ENCODE peak calls at places on chromosomes 11 and 22, in ten cellular contexts. One of them, this sample, is unnamed.

GRCh38 chr11:122491486-122491885 is 164.0 kb upstream of the UBASH3B start:
- DNase-seq in heart left ventricle: no peak
- DNase-seq in OCI-LY7: no peak
- DNase-seq in left lung: no peak
- DNase-seq in tibial artery: no peak
- DNase-seq in CD8-positive, alpha-beta T cell: no peak
- DNase-seq in A549: no peak
- DNase-seq in lower lobe of right lung: no peak
- DNase-seq in fibroblast of pulmonary artery: peak
- DNase-seq in type B pancreatic cell: no peak
- DNase-seq in this sample: no peak

GRCh38 chr22:50627452-50627913 is 469 bp downstream of the ARSA start:
- DNase-seq in heart left ventricle: no peak
- DNase-seq in OCI-LY7: peak
- DNase-seq in left lung: peak
- DNase-seq in tibial artery: no peak
- DNase-seq in CD8-positive, alpha-beta T cell: no peak
- DNase-seq in A549: no peak
- DNase-seq in lower lobe of right lung: no peak
- DNase-seq in fibroblast of pulmonary artery: no peak
- DNase-seq in type B pancreatic cell: no peak
- DNase-seq in this sample: no peak

GRCh38 chr11:77589181-77589520 is 602 bp upstream of the AQP11 start:
- DNase-seq in heart left ventricle: no peak
- DNase-seq in OCI-LY7: no peak
- DNase-seq in left lung: no peak
- DNase-seq in tibial artery: no peak
- DNase-seq in CD8-positive, alpha-beta T cell: no peak
- DNase-seq in A549: no peak
- DNase-seq in lower lobe of right lung: no peak
- DNase-seq in fibroblast of pulmonary artery: peak
- DNase-seq in type B pancreatic cell: no peak
- DNase-seq in this sample: no peak

GRCh38 chr22:50318356-50318697 is 8.5 kb downstream of the DENND6B start:
- DNase-seq in heart left ventricle: no peak
- DNase-seq in OCI-LY7: no peak
- DNase-seq in left lung: no peak
- DNase-seq in tibial artery: no peak
- DNase-seq in CD8-positive, alpha-beta T cell: no peak
- DNase-seq in A549: no peak
- DNase-seq in lower lobe of right lung: no peak
- DNase-seq in fibroblast of pulmonary artery: no peak
- DNase-seq in type B pancreatic cell: no peak
- DNase-seq in this sample: no peak

GRCh38 chr11:75203641-75204011 is 36.9 kb upstream of the TPBGL start:
- DNase-seq in heart left ventricle: no peak
- DNase-seq in OCI-LY7: no peak
- DNase-seq in left lung: no peak
- DNase-seq in tibial artery: peak
- DNase-seq in CD8-positive, alpha-beta T cell: no peak
- DNase-seq in A549: no peak
- DNase-seq in lower lobe of right lung: no peak
- DNase-seq in fibroblast of pulmonary artery: no peak
- DNase-seq in type B pancreatic cell: no peak
- DNase-seq in this sample: no peak

GRCh38 chr11:46352063-46352841 is 5.0 kb downstream of the DGKZ start:
- DNase-seq in heart left ventricle: peak
- DNase-seq in OCI-LY7: peak
- DNase-seq in left lung: peak
- DNase-seq in tibial artery: no peak
- DNase-seq in CD8-positive, alpha-beta T cell: peak
- DNase-seq in A549: no peak
- DNase-seq in lower lobe of right lung: no peak
- DNase-seq in fibroblast of pulmonary artery: peak
- DNase-seq in type B pancreatic cell: no peak
- DNase-seq in this sample: no peak

GRCh38 chr11:63738720-63739360 is 29.7 kb downstream of the ZFTA start:
- DNase-seq in heart left ventricle: no peak
- DNase-seq in OCI-LY7: peak
- DNase-seq in left lung: no peak
- DNase-seq in tibial artery: peak
- DNase-seq in CD8-positive, alpha-beta T cell: peak
- DNase-seq in A549: peak
- DNase-seq in lower lobe of right lung: peak
- DNase-seq in fibroblast of pulmonary artery: peak
- DNase-seq in type B pancreatic cell: no peak
- DNase-seq in this sample: no peak

GRCh38 chr22:36775589-36775965 is 342 bp downstream of the IFT27 start:
- DNase-seq in heart left ventricle: no peak
- DNase-seq in OCI-LY7: peak
- DNase-seq in left lung: no peak
- DNase-seq in tibial artery: no peak
- DNase-seq in CD8-positive, alpha-beta T cell: no peak
- DNase-seq in A549: no peak
- DNase-seq in lower lobe of right lung: peak
- DNase-seq in fibroblast of pulmonary artery: peak
- DNase-seq in type B pancreatic cell: no peak
- DNase-seq in this sample: no peak

GRCh38 chr22:26466196-26466595 is 17.4 kb downstream of the HPS4 start:
- DNase-seq in heart left ventricle: no peak
- DNase-seq in OCI-LY7: no peak
- DNase-seq in left lung: no peak
- DNase-seq in tibial artery: peak
- DNase-seq in CD8-positive, alpha-beta T cell: no peak
- DNase-seq in A549: no peak
- DNase-seq in lower lobe of right lung: no peak
- DNase-seq in fibroblast of pulmonary artery: no peak
- DNase-seq in type B pancreatic cell: no peak
- DNase-seq in this sample: no peak
- TF ChIP-seq CTCF in heart left ventricle: no peak
- TF ChIP-seq CTCF in OCI-LY7: no peak
- TF ChIP-seq CTCF in left lung: no peak
- TF ChIP-seq CTCF in tibial artery: no peak
- TF ChIP-seq CTCF in CD8-positive, alpha-beta T cell: no peak
- TF ChIP-seq CTCF in A549: no peak
- TF ChIP-seq CTCF in lower lobe of right lung: no peak
- TF ChIP-seq CTCF in fibroblast of pulmonary artery: no peak
- TF ChIP-seq CTCF in type B pancreatic cell: no peak
- TF ChIP-seq CTCF in this sample: peak

GRCh38 chr11:35272391-35272821 is 133.4 kb downstream of the CD44 start:
- DNase-seq in heart left ventricle: no peak
- DNase-seq in OCI-LY7: no peak
- DNase-seq in left lung: no peak
- DNase-seq in tibial artery: no peak
- DNase-seq in CD8-positive, alpha-beta T cell: peak
- DNase-seq in A549: no peak
- DNase-seq in lower lobe of right lung: no peak
- DNase-seq in fibroblast of pulmonary artery: no peak
- DNase-seq in type B pancreatic cell: no peak
- DNase-seq in this sample: no peak
- TF ChIP-seq CTCF in heart left ventricle: no peak
- TF ChIP-seq CTCF in OCI-LY7: no peak
- TF ChIP-seq CTCF in left lung: no peak
- TF ChIP-seq CTCF in tibial artery: no peak
- TF ChIP-seq CTCF in CD8-positive, alpha-beta T cell: no peak
- TF ChIP-seq CTCF in A549: no peak
- TF ChIP-seq CTCF in lower lobe of right lung: no peak
- TF ChIP-seq CTCF in fibroblast of pulmonary artery: no peak
- TF ChIP-seq CTCF in type B pancreatic cell: no peak
- TF ChIP-seq CTCF in this sample: no peak

DNA sequence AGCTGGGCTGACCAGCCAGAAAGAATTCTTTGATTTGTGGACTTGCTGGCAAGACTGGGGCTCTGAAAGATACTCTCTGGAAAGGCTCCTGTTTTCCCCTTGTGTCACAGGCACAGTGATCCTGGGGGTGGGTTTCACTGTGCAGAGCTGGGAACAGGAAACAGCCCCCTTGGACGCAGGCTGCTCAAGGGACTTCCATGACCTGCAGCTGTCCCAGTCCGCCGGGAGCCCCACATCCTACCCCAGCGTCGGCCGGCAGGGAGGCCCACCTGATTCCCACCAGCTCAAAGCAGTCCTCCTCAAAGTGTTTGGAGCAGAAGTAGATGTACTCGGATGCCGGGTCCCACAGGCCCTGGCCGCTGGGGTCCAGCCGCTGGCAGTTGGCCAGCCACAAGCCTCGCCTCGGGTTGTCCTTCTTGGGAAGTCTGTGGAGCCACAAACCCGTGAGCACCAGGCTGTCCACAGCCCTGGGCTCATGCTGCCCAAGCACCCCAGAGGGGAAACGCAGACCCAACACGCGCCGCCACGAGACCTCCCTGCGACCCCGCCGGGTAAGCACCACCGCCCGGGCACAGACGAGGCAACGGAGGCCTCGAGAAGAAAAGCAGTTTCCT is 824 bp downstream of the THAP7 start:
- DNase-seq in heart left ventricle: no peak
- DNase-seq in OCI-LY7: no peak
- DNase-seq in left lung: no peak
- DNase-seq in tibial artery: no peak
- DNase-seq in CD8-positive, alpha-beta T cell: no peak
- DNase-seq in A549: no peak
- DNase-seq in lower lobe of right lung: no peak
- DNase-seq in fibroblast of pulmonary artery: no peak
- DNase-seq in type B pancreatic cell: no peak
- DNase-seq in this sample: no peak
- TF ChIP-seq CTCF in heart left ventricle: no peak
- TF ChIP-seq CTCF in OCI-LY7: no peak
- TF ChIP-seq CTCF in left lung: no peak
- TF ChIP-seq CTCF in tibial artery: no peak
- TF ChIP-seq CTCF in CD8-positive, alpha-beta T cell: no peak
- TF ChIP-seq CTCF in A549: no peak
- TF ChIP-seq CTCF in lower lobe of right lung: no peak
- TF ChIP-seq CTCF in fibroblast of pulmonary artery: no peak
- TF ChIP-seq CTCF in type B pancreatic cell: no peak
- TF ChIP-seq CTCF in this sample: no peak

GRCh38 chr11:45238724-45239123 is 47.4 kb downstream of the SYT13 start:
- DNase-seq in heart left ventricle: no peak
- DNase-seq in OCI-LY7: no peak
- DNase-seq in left lung: no peak
- DNase-seq in tibial artery: peak
- DNase-seq in CD8-positive, alpha-beta T cell: no peak
- DNase-seq in A549: peak
- DNase-seq in lower lobe of right lung: no peak
- DNase-seq in fibroblast of pulmonary artery: peak
- DNase-seq in type B pancreatic cell: no peak
- DNase-seq in this sample: no peak

GRCh38 chr11:45237666-45238348 is 48.3 kb downstream of the SYT13 start:
- DNase-seq in heart left ventricle: no peak
- DNase-seq in OCI-LY7: no peak
- DNase-seq in left lung: no peak
- DNase-seq in tibial artery: peak
- DNase-seq in CD8-positive, alpha-beta T cell: no peak
- DNase-seq in A549: no peak
- DNase-seq in lower lobe of right lung: no peak
- DNase-seq in fibroblast of pulmonary artery: no peak
- DNase-seq in type B pancreatic cell: no peak
- DNase-seq in this sample: no peak

GRCh38 chr11:45234306-45235006 is 51.7 kb downstream of the SYT13 start:
- DNase-seq in heart left ventricle: no peak
- DNase-seq in OCI-LY7: no peak
- DNase-seq in left lung: peak
- DNase-seq in tibial artery: peak
- DNase-seq in CD8-positive, alpha-beta T cell: no peak
- DNase-seq in A549: no peak
- DNase-seq in lower lobe of right lung: no peak
- DNase-seq in fibroblast of pulmonary artery: no peak
- DNase-seq in type B pancreatic cell: no peak
- DNase-seq in this sample: no peak

GRCh38 chr11:45243931-45244330 is 42.2 kb downstream of the SYT13 start:
- DNase-seq in heart left ventricle: no peak
- DNase-seq in OCI-LY7: no peak
- DNase-seq in left lung: peak
- DNase-seq in tibial artery: peak
- DNase-seq in CD8-positive, alpha-beta T cell: no peak
- DNase-seq in A549: no peak
- DNase-seq in lower lobe of right lung: no peak
- DNase-seq in fibroblast of pulmonary artery: no peak
- DNase-seq in type B pancreatic cell: no peak
- DNase-seq in this sample: no peak

GRCh38 chr11:45239733-45240132 is 46.4 kb downstream of the SYT13 start:
- DNase-seq in heart left ventricle: no peak
- DNase-seq in OCI-LY7: no peak
- DNase-seq in left lung: no peak
- DNase-seq in tibial artery: no peak
- DNase-seq in CD8-positive, alpha-beta T cell: no peak
- DNase-seq in A549: no peak
- DNase-seq in lower lobe of right lung: no peak
- DNase-seq in fibroblast of pulmonary artery: no peak
- DNase-seq in type B pancreatic cell: no peak
- DNase-seq in this sample: no peak
- TF ChIP-seq CTCF in heart left ventricle: no peak
- TF ChIP-seq CTCF in OCI-LY7: no peak
- TF ChIP-seq CTCF in left lung: no peak
- TF ChIP-seq CTCF in tibial artery: no peak
- TF ChIP-seq CTCF in CD8-positive, alpha-beta T cell: no peak
- TF ChIP-seq CTCF in A549: no peak
- TF ChIP-seq CTCF in lower lobe of right lung: no peak
- TF ChIP-seq CTCF in fibroblast of pulmonary artery: no peak
- TF ChIP-seq CTCF in type B pancreatic cell: no peak
- TF ChIP-seq CTCF in this sample: no peak

GRCh38 chr11:24622262-24622661 is 125.4 kb downstream of the LUZP2 start:
- DNase-seq in heart left ventricle: no peak
- DNase-seq in OCI-LY7: no peak
- DNase-seq in left lung: no peak
- DNase-seq in tibial artery: no peak
- DNase-seq in CD8-positive, alpha-beta T cell: no peak
- DNase-seq in A549: no peak
- DNase-seq in lower lobe of right lung: no peak
- DNase-seq in fibroblast of pulmonary artery: no peak
- DNase-seq in type B pancreatic cell: no peak
- DNase-seq in this sample: no peak

GRCh38 chr11:24623121-24623520 is 126.3 kb downstream of the LUZP2 start:
- DNase-seq in heart left ventricle: no peak
- DNase-seq in OCI-LY7: no peak
- DNase-seq in left lung: no peak
- DNase-seq in tibial artery: no peak
- DNase-seq in CD8-positive, alpha-beta T cell: no peak
- DNase-seq in A549: no peak
- DNase-seq in lower lobe of right lung: no peak
- DNase-seq in fibroblast of pulmonary artery: peak
- DNase-seq in type B pancreatic cell: no peak
- DNase-seq in this sample: no peak

GRCh38 chr11:24619900-24620299 is 123.0 kb downstream of the LUZP2 start:
- DNase-seq in heart left ventricle: no peak
- DNase-seq in OCI-LY7: no peak
- DNase-seq in left lung: no peak
- DNase-seq in tibial artery: no peak
- DNase-seq in CD8-positive, alpha-beta T cell: no peak
- DNase-seq in A549: no peak
- DNase-seq in lower lobe of right lung: no peak
- DNase-seq in fibroblast of pulmonary artery: no peak
- DNase-seq in type B pancreatic cell: no peak
- DNase-seq in this sample: no peak

GRCh38 chr11:24624432-24624831 is 127.6 kb downstream of the LUZP2 start:
- DNase-seq in heart left ventricle: no peak
- DNase-seq in OCI-LY7: no peak
- DNase-seq in left lung: no peak
- DNase-seq in tibial artery: no peak
- DNase-seq in CD8-positive, alpha-beta T cell: no peak
- DNase-seq in A549: no peak
- DNase-seq in lower lobe of right lung: no peak
- DNase-seq in fibroblast of pulmonary artery: no peak
- DNase-seq in type B pancreatic cell: no peak
- DNase-seq in this sample: no peak
- TF ChIP-seq CTCF in heart left ventricle: no peak
- TF ChIP-seq CTCF in OCI-LY7: no peak
- TF ChIP-seq CTCF in left lung: no peak
- TF ChIP-seq CTCF in tibial artery: no peak
- TF ChIP-seq CTCF in CD8-positive, alpha-beta T cell: no peak
- TF ChIP-seq CTCF in A549: no peak
- TF ChIP-seq CTCF in lower lobe of right lung: no peak
- TF ChIP-seq CTCF in fibroblast of pulmonary artery: no peak
- TF ChIP-seq CTCF in type B pancreatic cell: no peak
- TF ChIP-seq CTCF in this sample: no peak